ENCODE peak calls at places on chromosomes 1 and 21, in nine cellular contexts. One of them, this sample, is unnamed.

GRCh38 chr1:34268311-34269042 is 91.8 kb downstream of the C1orf94 start:
- DNase-seq in T-helper 9 cell: no peak
- DNase-seq in SW 1271: no peak
- DNase-seq in activated CD4-positive, alpha-beta T cell treated with anti-CD3 and anti-CD28 coated beads for 1 hour: no peak
- DNase-seq in NCI-H1436: no peak
- DNase-seq in RPMI8226: no peak
- DNase-seq in effector memory CD8-positive, alpha-beta T cell: no peak
- DNase-seq in epithelial cell of esophagus: no peak
- DNase-seq in iPS-NIHi11: no peak
- DNase-seq in this sample: no peak

GRCh38 chr1:26584022-26584485 is 54.5 kb downstream of the RPS6KA1 start:
- DNase-seq in RPMI8226: peak; percentile 33
- DNase-seq in SW 1271: no peak
- DNase-seq in effector memory CD8-positive, alpha-beta T cell: no peak
- DNase-seq in iPS-NIHi11: peak; percentile 81
- DNase-seq in NCI-H1436: no peak
- DNase-seq in T-helper 9 cell: no peak
- DNase-seq in epithelial cell of esophagus: peak; percentile 37
- DNase-seq in activated CD4-positive, alpha-beta T cell treated with anti-CD3 and anti-CD28 coated beads for 1 hour: no peak
- DNase-seq in this sample: peak; percentile 45

GRCh38 chr21:44907225-44907965 is 13.3 kb downstream of the ITGB2 start:
- DNase-seq in effector memory CD8-positive, alpha-beta T cell: no peak
- DNase-seq in SW 1271: no peak
- DNase-seq in RPMI8226: no peak
- DNase-seq in epithelial cell of esophagus: no peak
- DNase-seq in NCI-H1436: no peak
- DNase-seq in iPS-NIHi11: no peak
- DNase-seq in T-helper 9 cell: no peak
- DNase-seq in activated CD4-positive, alpha-beta T cell treated with anti-CD3 and anti-CD28 coated beads for 1 hour: no peak
- DNase-seq in this sample: no peak

GRCh38 chr1:245016700-245017099 is 138.1 kb upstream of the KIF26B start:
- DNase-seq in RPMI8226: no peak
- DNase-seq in T-helper 9 cell: no peak
- DNase-seq in activated CD4-positive, alpha-beta T cell treated with anti-CD3 and anti-CD28 coated beads for 1 hour: no peak
- DNase-seq in SW 1271: no peak
- DNase-seq in iPS-NIHi11: no peak
- DNase-seq in epithelial cell of esophagus: no peak
- DNase-seq in NCI-H1436: peak; percentile 79
- DNase-seq in effector memory CD8-positive, alpha-beta T cell: no peak
- DNase-seq in this sample: no peak

GRCh38 chr1:3674100-3675094 is 22.1 kb downstream of the TP73 start:
- DNase-seq in T-helper 9 cell: no peak
- DNase-seq in epithelial cell of esophagus: peak; percentile 35
- DNase-seq in RPMI8226: no peak
- DNase-seq in activated CD4-positive, alpha-beta T cell treated with anti-CD3 and anti-CD28 coated beads for 1 hour: no peak
- DNase-seq in iPS-NIHi11: peak; percentile 59
- DNase-seq in effector memory CD8-positive, alpha-beta T cell: no peak
- DNase-seq in SW 1271: no peak
- DNase-seq in NCI-H1436: no peak
- DNase-seq in this sample: no peak

GRCh38 chr21:40099809-40100208 is 232.6 kb downstream of the PCP4 start:
- DNase-seq in T-helper 9 cell: no peak
- DNase-seq in iPS-NIHi11: no peak
- DNase-seq in NCI-H1436: no peak
- DNase-seq in epithelial cell of esophagus: no peak
- DNase-seq in effector memory CD8-positive, alpha-beta T cell: no peak
- DNase-seq in activated CD4-positive, alpha-beta T cell treated with anti-CD3 and anti-CD28 coated beads for 1 hour: no peak
- DNase-seq in RPMI8226: no peak
- DNase-seq in SW 1271: no peak
- DNase-seq in this sample: no peak

GRCh38 chr1:8816306-8816705 is 1.1 kb downstream of the RERE start:
- DNase-seq in effector memory CD8-positive, alpha-beta T cell: no peak
- DNase-seq in RPMI8226: no peak
- DNase-seq in activated CD4-positive, alpha-beta T cell treated with anti-CD3 and anti-CD28 coated beads for 1 hour: no peak
- DNase-seq in iPS-NIHi11: no peak
- DNase-seq in NCI-H1436: no peak
- DNase-seq in T-helper 9 cell: no peak
- DNase-seq in epithelial cell of esophagus: peak; percentile 68
- DNase-seq in SW 1271: no peak
- DNase-seq in this sample: no peak

GRCh38 chr1:40532844-40533424 is 1.5 kb downstream of the ZNF684 start:
- DNase-seq in NCI-H1436: peak; percentile 45
- DNase-seq in activated CD4-positive, alpha-beta T cell treated with anti-CD3 and anti-CD28 coated beads for 1 hour: no peak
- DNase-seq in effector memory CD8-positive, alpha-beta T cell: peak; percentile 15
- DNase-seq in T-helper 9 cell: no peak
- DNase-seq in iPS-NIHi11: peak; percentile 67
- DNase-seq in SW 1271: peak; percentile 4
- DNase-seq in RPMI8226: peak; percentile 74
- DNase-seq in epithelial cell of esophagus: peak; percentile 70
- DNase-seq in this sample: peak; percentile 54

GRCh38 chr1:47894718-47895393 is 102.3 kb downstream of the TRABD2B start:
- DNase-seq in NCI-H1436: no peak
- DNase-seq in activated CD4-positive, alpha-beta T cell treated with anti-CD3 and anti-CD28 coated beads for 1 hour: no peak
- DNase-seq in SW 1271: no peak
- DNase-seq in effector memory CD8-positive, alpha-beta T cell: no peak
- DNase-seq in iPS-NIHi11: peak; percentile 26
- DNase-seq in RPMI8226: no peak
- DNase-seq in T-helper 9 cell: no peak
- DNase-seq in epithelial cell of esophagus: peak; percentile 91
- DNase-seq in this sample: no peak

GRCh38 chr1:31523012-31523411 is 53.3 kb upstream of the TINAGL1 start:
- DNase-seq in effector memory CD8-positive, alpha-beta T cell: no peak
- DNase-seq in SW 1271: no peak
- DNase-seq in RPMI8226: no peak
- DNase-seq in epithelial cell of esophagus: peak; percentile 71
- DNase-seq in activated CD4-positive, alpha-beta T cell treated with anti-CD3 and anti-CD28 coated beads for 1 hour: no peak
- DNase-seq in iPS-NIHi11: no peak
- DNase-seq in T-helper 9 cell: no peak
- DNase-seq in NCI-H1436: no peak
- DNase-seq in this sample: no peak

GRCh38 chr1:227542153-227543120 is 20.9 kb upstream of the ZNF678 start:
- DNase-seq in epithelial cell of esophagus: peak; percentile 72
- DNase-seq in SW 1271: no peak
- DNase-seq in RPMI8226: peak; percentile 93
- DNase-seq in activated CD4-positive, alpha-beta T cell treated with anti-CD3 and anti-CD28 coated beads for 1 hour: peak; percentile 84
- DNase-seq in effector memory CD8-positive, alpha-beta T cell: peak; percentile 87
- DNase-seq in NCI-H1436: peak; percentile 86
- DNase-seq in T-helper 9 cell: peak; percentile 84
- DNase-seq in iPS-NIHi11: peak; percentile 97
- DNase-seq in this sample: no peak

GRCh38 chr21:42532466-42533181 is 19.0 kb downstream of the SLC37A1 start:
- DNase-seq in RPMI8226: peak; percentile 53
- DNase-seq in T-helper 9 cell: no peak
- DNase-seq in epithelial cell of esophagus: no peak
- DNase-seq in activated CD4-positive, alpha-beta T cell treated with anti-CD3 and anti-CD28 coated beads for 1 hour: no peak
- DNase-seq in NCI-H1436: no peak
- DNase-seq in SW 1271: no peak
- DNase-seq in iPS-NIHi11: no peak
- DNase-seq in effector memory CD8-positive, alpha-beta T cell: no peak
- DNase-seq in this sample: no peak

GRCh38 chr1:209875510-209875909 is 47.7 kb downstream of the UTP25 start:
- DNase-seq in SW 1271: no peak
- DNase-seq in NCI-H1436: peak; percentile 91
- DNase-seq in iPS-NIHi11: peak; percentile 37
- DNase-seq in activated CD4-positive, alpha-beta T cell treated with anti-CD3 and anti-CD28 coated beads for 1 hour: no peak
- DNase-seq in effector memory CD8-positive, alpha-beta T cell: no peak
- DNase-seq in T-helper 9 cell: no peak
- DNase-seq in RPMI8226: no peak
- DNase-seq in epithelial cell of esophagus: peak; percentile 61
- DNase-seq in this sample: peak; percentile 55

GRCh38 chr1:219120625-219121544 is 52.8 kb upstream of the LYPLAL1 start:
- DNase-seq in iPS-NIHi11: no peak
- DNase-seq in epithelial cell of esophagus: peak; percentile 50
- DNase-seq in T-helper 9 cell: no peak
- DNase-seq in RPMI8226: no peak
- DNase-seq in SW 1271: no peak
- DNase-seq in effector memory CD8-positive, alpha-beta T cell: no peak
- DNase-seq in activated CD4-positive, alpha-beta T cell treated with anti-CD3 and anti-CD28 coated beads for 1 hour: no peak
- DNase-seq in NCI-H1436: no peak
- DNase-seq in this sample: no peak

GRCh38 chr1:20634594-20635084 is 1.4 kb downstream of the PINK1 start:
- DNase-seq in RPMI8226: peak; percentile 63
- DNase-seq in epithelial cell of esophagus: peak; percentile 65
- DNase-seq in iPS-NIHi11: peak; percentile 68
- DNase-seq in T-helper 9 cell: no peak
- DNase-seq in NCI-H1436: peak; percentile 14
- DNase-seq in activated CD4-positive, alpha-beta T cell treated with anti-CD3 and anti-CD28 coated beads for 1 hour: no peak
- DNase-seq in effector memory CD8-positive, alpha-beta T cell: no peak
- DNase-seq in SW 1271: no peak
- DNase-seq in this sample: peak; percentile 55

GRCh38 chr1:162224267-162224666 is 152.4 kb downstream of the SPATA46 start:
- DNase-seq in effector memory CD8-positive, alpha-beta T cell: no peak
- DNase-seq in RPMI8226: no peak
- DNase-seq in activated CD4-positive, alpha-beta T cell treated with anti-CD3 and anti-CD28 coated beads for 1 hour: no peak
- DNase-seq in NCI-H1436: no peak
- DNase-seq in SW 1271: no peak
- DNase-seq in epithelial cell of esophagus: no peak
- DNase-seq in T-helper 9 cell: no peak
- DNase-seq in iPS-NIHi11: no peak
- DNase-seq in this sample: no peak

GRCh38 chr1:171596119-171596518 is 25.9 kb upstream of the MYOCOS start:
- DNase-seq in activated CD4-positive, alpha-beta T cell treated with anti-CD3 and anti-CD28 coated beads for 1 hour: no peak
- DNase-seq in SW 1271: no peak
- DNase-seq in T-helper 9 cell: no peak
- DNase-seq in NCI-H1436: no peak
- DNase-seq in iPS-NIHi11: no peak
- DNase-seq in RPMI8226: no peak
- DNase-seq in epithelial cell of esophagus: no peak
- DNase-seq in effector memory CD8-positive, alpha-beta T cell: no peak
- DNase-seq in this sample: no peak

GRCh38 chr1:184296466-184297243 is 90.2 kb upstream of the C1orf21 start:
- DNase-seq in effector memory CD8-positive, alpha-beta T cell: no peak
- DNase-seq in RPMI8226: peak; percentile 59
- DNase-seq in epithelial cell of esophagus: no peak
- DNase-seq in NCI-H1436: no peak
- DNase-seq in SW 1271: no peak
- DNase-seq in activated CD4-positive, alpha-beta T cell treated with anti-CD3 and anti-CD28 coated beads for 1 hour: no peak
- DNase-seq in T-helper 9 cell: no peak
- DNase-seq in iPS-NIHi11: no peak
- DNase-seq in this sample: no peak

GRCh38 chr1:43799656-43800629 is 92.6 kb downstream of the ST3GAL3 start:
- DNase-seq in RPMI8226: no peak
- DNase-seq in iPS-NIHi11: no peak
- DNase-seq in effector memory CD8-positive, alpha-beta T cell: no peak
- DNase-seq in T-helper 9 cell: no peak
- DNase-seq in NCI-H1436: no peak
- DNase-seq in SW 1271: no peak
- DNase-seq in activated CD4-positive, alpha-beta T cell treated with anti-CD3 and anti-CD28 coated beads for 1 hour: no peak
- DNase-seq in epithelial cell of esophagus: no peak
- DNase-seq in this sample: no peak

GRCh38 chr1:44594871-44595735 is 79.2 kb downstream of the TMEM53 start:
- DNase-seq in iPS-NIHi11: peak; percentile 99
- DNase-seq in activated CD4-positive, alpha-beta T cell treated with anti-CD3 and anti-CD28 coated beads for 1 hour: peak; percentile 58
- DNase-seq in NCI-H1436: peak; percentile 66
- DNase-seq in T-helper 9 cell: peak; percentile 80
- DNase-seq in RPMI8226: peak; percentile 83
- DNase-seq in SW 1271: no peak
- DNase-seq in effector memory CD8-positive, alpha-beta T cell: peak; percentile 76
- DNase-seq in epithelial cell of esophagus: peak; percentile 63
- DNase-seq in this sample: peak; percentile 91

GRCh38 chr1:23908453-23909341 is 4.5 kb downstream of the CNR2 start:
- DNase-seq in SW 1271: no peak
- DNase-seq in iPS-NIHi11: no peak
- DNase-seq in T-helper 9 cell: no peak
- DNase-seq in RPMI8226: peak; percentile 19
- DNase-seq in activated CD4-positive, alpha-beta T cell treated with anti-CD3 and anti-CD28 coated beads for 1 hour: no peak
- DNase-seq in epithelial cell of esophagus: no peak
- DNase-seq in effector memory CD8-positive, alpha-beta T cell: peak; percentile 30
- DNase-seq in NCI-H1436: no peak
- DNase-seq in this sample: no peak

GRCh38 chr1:99768525-99769382 is 2.3 kb upstream of the FRRS1 start:
- DNase-seq in NCI-H1436: no peak
- DNase-seq in T-helper 9 cell: no peak
- DNase-seq in effector memory CD8-positive, alpha-beta T cell: no peak
- DNase-seq in activated CD4-positive, alpha-beta T cell treated with anti-CD3 and anti-CD28 coated beads for 1 hour: no peak
- DNase-seq in SW 1271: no peak
- DNase-seq in epithelial cell of esophagus: no peak
- DNase-seq in RPMI8226: no peak
- DNase-seq in iPS-NIHi11: no peak
- DNase-seq in this sample: no peak

GRCh38 chr1:10904396-10905358 is 107.8 kb upstream of the TARDBP start:
- DNase-seq in T-helper 9 cell: no peak
- DNase-seq in effector memory CD8-positive, alpha-beta T cell: no peak
- DNase-seq in NCI-H1436: no peak
- DNase-seq in iPS-NIHi11: peak; percentile 5
- DNase-seq in SW 1271: no peak
- DNase-seq in activated CD4-positive, alpha-beta T cell treated with anti-CD3 and anti-CD28 coated beads for 1 hour: no peak
- DNase-seq in RPMI8226: no peak
- DNase-seq in epithelial cell of esophagus: no peak
- DNase-seq in this sample: no peak

GRCh38 chr1:109886827-109887226 is 23.8 kb upstream of the CSF1 start:
- DNase-seq in activated CD4-positive, alpha-beta T cell treated with anti-CD3 and anti-CD28 coated beads for 1 hour: no peak
- DNase-seq in RPMI8226: no peak
- DNase-seq in NCI-H1436: no peak
- DNase-seq in epithelial cell of esophagus: no peak
- DNase-seq in T-helper 9 cell: no peak
- DNase-seq in effector memory CD8-positive, alpha-beta T cell: no peak
- DNase-seq in SW 1271: no peak
- DNase-seq in iPS-NIHi11: no peak
- DNase-seq in this sample: no peak

GRCh38 chr1:185442065-185442464 is 125.0 kb upstream of the IVNS1ABP start:
- DNase-seq in iPS-NIHi11: no peak
- DNase-seq in epithelial cell of esophagus: no peak
- DNase-seq in activated CD4-positive, alpha-beta T cell treated with anti-CD3 and anti-CD28 coated beads for 1 hour: no peak
- DNase-seq in T-helper 9 cell: no peak
- DNase-seq in RPMI8226: no peak
- DNase-seq in effector memory CD8-positive, alpha-beta T cell: no peak
- DNase-seq in NCI-H1436: no peak
- DNase-seq in SW 1271: no peak
- DNase-seq in this sample: no peak

GRCh38 chr1:52919051-52919719 is 2.4 kb downstream of the ECHDC2 start:
- DNase-seq in activated CD4-positive, alpha-beta T cell treated with anti-CD3 and anti-CD28 coated beads for 1 hour: no peak
- DNase-seq in NCI-H1436: no peak
- DNase-seq in effector memory CD8-positive, alpha-beta T cell: peak; percentile 10
- DNase-seq in RPMI8226: no peak
- DNase-seq in iPS-NIHi11: no peak
- DNase-seq in T-helper 9 cell: no peak
- DNase-seq in epithelial cell of esophagus: peak; percentile 76
- DNase-seq in SW 1271: no peak
- DNase-seq in this sample: no peak

GRCh38 chr1:64539808-64540207 is 69.9 kb downstream of the CACHD1 start:
- DNase-seq in SW 1271: no peak
- DNase-seq in RPMI8226: peak; percentile 7
- DNase-seq in effector memory CD8-positive, alpha-beta T cell: no peak
- DNase-seq in activated CD4-positive, alpha-beta T cell treated with anti-CD3 and anti-CD28 coated beads for 1 hour: no peak
- DNase-seq in iPS-NIHi11: peak; percentile 25
- DNase-seq in epithelial cell of esophagus: peak; percentile 55
- DNase-seq in NCI-H1436: no peak
- DNase-seq in T-helper 9 cell: no peak
- DNase-seq in this sample: no peak

GRCh38 chr1:23577056-23577985 is 18.0 kb upstream of the ID3 start:
- DNase-seq in RPMI8226: peak; percentile 89
- DNase-seq in SW 1271: no peak
- DNase-seq in NCI-H1436: no peak
- DNase-seq in epithelial cell of esophagus: peak; percentile 71
- DNase-seq in effector memory CD8-positive, alpha-beta T cell: no peak
- DNase-seq in T-helper 9 cell: no peak
- DNase-seq in iPS-NIHi11: no peak
- DNase-seq in activated CD4-positive, alpha-beta T cell treated with anti-CD3 and anti-CD28 coated beads for 1 hour: no peak
- DNase-seq in this sample: no peak

GRCh38 chr1:74356493-74356892 is 121.3 kb downstream of the TNNI3K start:
- DNase-seq in activated CD4-positive, alpha-beta T cell treated with anti-CD3 and anti-CD28 coated beads for 1 hour: no peak
- DNase-seq in epithelial cell of esophagus: no peak
- DNase-seq in effector memory CD8-positive, alpha-beta T cell: no peak
- DNase-seq in RPMI8226: no peak
- DNase-seq in iPS-NIHi11: no peak
- DNase-seq in NCI-H1436: no peak
- DNase-seq in T-helper 9 cell: no peak
- DNase-seq in SW 1271: no peak
- DNase-seq in this sample: no peak

GRCh38 chr1:50423670-50424000 is 392 bp upstream of the DMRTA2 start:
- DNase-seq in activated CD4-positive, alpha-beta T cell treated with anti-CD3 and anti-CD28 coated beads for 1 hour: no peak
- DNase-seq in NCI-H1436: peak; percentile 62
- DNase-seq in T-helper 9 cell: no peak
- DNase-seq in epithelial cell of esophagus: peak; percentile 72
- DNase-seq in RPMI8226: no peak
- DNase-seq in SW 1271: no peak
- DNase-seq in iPS-NIHi11: peak; percentile 71
- DNase-seq in effector memory CD8-positive, alpha-beta T cell: no peak
- DNase-seq in this sample: no peak

GRCh38 chr1:235011064-235011598 is 117.5 kb downstream of the TOMM20 start:
- DNase-seq in effector memory CD8-positive, alpha-beta T cell: peak; percentile 38
- DNase-seq in epithelial cell of esophagus: no peak
- DNase-seq in iPS-NIHi11: no peak
- DNase-seq in RPMI8226: no peak
- DNase-seq in activated CD4-positive, alpha-beta T cell treated with anti-CD3 and anti-CD28 coated beads for 1 hour: peak; percentile 27
- DNase-seq in SW 1271: no peak
- DNase-seq in T-helper 9 cell: peak; percentile 44
- DNase-seq in NCI-H1436: no peak
- DNase-seq in this sample: no peak